ENCODE peak calls at places on chromosomes 11 and 22, in four cellular contexts. H, M, U and P are unnamed samples.

GRCh38 chr11:117875397-117876048 is 935 bp downstream of the FXYD6 start:
- DNase-seq in U (no peak), H (no peak), M (no peak), P (no peak)

GRCh38 chr11:6402061-6402470 is 11.8 kb downstream of the SMPD1 start:
- DNase-seq in U (no peak), M (no peak), H (no peak), P (no peak)

GRCh38 chr11:125591659-125592304 is 870 bp upstream of the STT3A start:
- DNase-seq in U (peak), M (no peak), H (peak), P (no peak)

GRCh38 chr11:28526406-28526751 is 418.2 kb downstream of the METTL15 start:
- DNase-seq in M (no peak), H (no peak), U (peak), P (no peak)

GRCh38 chr22:17258015-17258827 is 39.0 kb upstream of the ADA2 start:
- DNase-seq in U (peak), H (peak), M (no peak), P (no peak)

GRCh38 chr22:38802671-38803121 is 8.8 kb upstream of the DNAL4 start:
- DNase-seq in M (no peak), U (peak), H (peak), P (peak)

GRCh38 chr11:35433588-35433987 is 14.2 kb upstream of the SLC1A2 start:
- DNase-seq in M (no peak), U (no peak), H (no peak), P (no peak)

GRCh38 chr22:32558681-32559355 is 84.2 kb downstream of the FBXO7 start:
- DNase-seq in H (peak), U (peak), M (peak), P (peak)

GRCh38 chr11:19615503-19615902 is 97.1 kb upstream of the NAV2 start:
- DNase-seq in U (no peak), M (no peak), H (no peak), P (no peak)

GRCh38 chr22:37911697-37912096 is 5.6 kb downstream of the MICALL1 start:
- DNase-seq in U (no peak), M (no peak), H (no peak), P (no peak)

GRCh38 chr11:108472681-108473080 is 5.4 kb upstream of the C11orf65 start:
- DNase-seq in H (no peak), U (no peak), M (no peak), P (no peak)

GRCh38 chr11:16876053-16876752 is 137.8 kb downstream of the C11orf58 start:
- DNase-seq in M (no peak), U (no peak), H (no peak), P (no peak)

GRCh38 chr11:66359662-66360087 is 11.9 kb downstream of the SLC29A2 start:
- DNase-seq in H (no peak), M (no peak), U (no peak), P (no peak)

GRCh38 chr11:119845756-119846155 is 116.8 kb upstream of the NECTIN1 start:
- DNase-seq in M (no peak), U (no peak), H (no peak), P (no peak)

GRCh38 chr11:65584723-65585171 is 8.9 kb downstream of the EHBP1L1 start:
- DNase-seq in M (no peak), H (peak), U (no peak), P (no peak)